ENCODE peak calls at places on chromosomes 3 and 15, in five cellular contexts. O is HepG2, D is K562, Z is HCT116, M is GM12878. G is an unnamed sample.

GRCh38 chr3:177474652-177475051 is 277.4 kb upstream of the TBL1XR1 start:
- DNase-seq in O (peak), Z (no peak), M (no peak), D (no peak), G (no peak)

GRCh38 chr3:59367150-59367549 is 317.3 kb upstream of the CFAP20DC start:
- DNase-seq in O (no peak), D (no peak), M (no peak), Z (no peak), G (no peak)

GRCh38 chr3:32334675-32335074 is 57.0 kb upstream of the CMTM7 start:
- DNase-seq in Z (no peak), O (no peak), D (peak), M (no peak), G (no peak)

GRCh38 chr3:186901135-186901734 is 29.1 kb upstream of the ST6GAL1 start:
- DNase-seq in D (no peak), M (no peak), Z (peak), O (no peak), G (no peak)

GRCh38 chr15:28901987-28902745 is 16.4 kb downstream of the APBA2 start:
- DNase-seq in D (peak), M (no peak), O (no peak), Z (no peak), G (no peak)

GRCh38 chr3:16106050-16106449 is 68.4 kb upstream of the GALNT15 start:
- DNase-seq in D (no peak), O (no peak), M (no peak), Z (no peak), G (no peak)

GRCh38 chr3:52149726-52150125 is 4.5 kb downstream of the POC1A start:
- DNase-seq in D (no peak), Z (no peak), M (no peak), O (no peak), G (no peak)

GRCh38 chr3:11240496-11240895 is 31.7 kb upstream of the ATG7 start:
- DNase-seq in M (no peak), Z (no peak), O (no peak), D (no peak), G (no peak)

GRCh38 chr15:80580107-80580506 is 115.0 kb upstream of the ABHD17C start:
- DNase-seq in Z (no peak), M (no peak), O (no peak), D (no peak), G (no peak)

GRCh38 chr3:100796556-100796955 is 87.3 kb downstream of the TFG start:
- DNase-seq in D (no peak), M (peak), Z (peak), O (no peak), G (no peak)

GRCh38 chr3:21673393-21673792 is 77.6 kb downstream of the ZNF385D start:
- DNase-seq in D (no peak), O (no peak), M (no peak), Z (no peak), G (no peak)

GRCh38 chr15:59371458-59372351 is 966 bp downstream of the MYO1E start:
- DNase-seq in O (no peak), Z (no peak), M (no peak), D (no peak), G (peak)

DNA sequence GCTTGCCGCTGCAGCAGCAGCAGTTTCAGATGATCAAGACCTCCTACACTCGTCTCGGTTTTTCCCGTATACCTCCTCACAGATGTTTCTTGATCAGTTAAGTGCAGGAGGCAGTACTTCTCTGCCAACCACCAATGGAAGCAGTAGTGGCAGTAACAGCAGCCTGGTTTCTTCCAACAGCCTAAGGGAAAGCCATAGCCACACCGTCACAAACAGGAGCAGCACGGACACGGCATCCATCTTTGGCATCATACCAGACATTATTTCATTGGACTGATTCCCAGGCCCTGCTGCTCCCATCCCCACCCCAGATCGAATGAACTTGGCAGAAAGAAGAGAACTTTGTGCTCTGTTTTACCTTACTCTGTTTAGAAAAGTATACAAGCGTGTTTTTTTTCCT is 17.6 kb downstream of the CALML4 start:
- DNase-seq in Z (no peak), D (no peak), M (no peak), O (no peak), G (peak)
- TF ChIP-seq MAX in Z (no peak), D (no peak), M (no peak), O (no peak), G (peak)

GRCh38 chr3:48700750-48701405 is 15.2 kb upstream of the NCKIPSD start:
- DNase-seq in M (no peak), D (no peak), Z (no peak), O (no peak), G (no peak)

GRCh38 chr3:48707157-48707556 is 9.9 kb downstream of the IP6K2 start:
- DNase-seq in Z (no peak), O (no peak), D (no peak), M (no peak), G (no peak)

GRCh38 chr3:48698891-48699290 is 13.2 kb upstream of the NCKIPSD start:
- DNase-seq in D (no peak), Z (no peak), O (no peak), M (no peak), G (no peak)

GRCh38 chr3:48697952-48698351 is 12.2 kb upstream of the NCKIPSD start:
- DNase-seq in Z (no peak), M (no peak), O (no peak), D (no peak), G (no peak)

DNA sequence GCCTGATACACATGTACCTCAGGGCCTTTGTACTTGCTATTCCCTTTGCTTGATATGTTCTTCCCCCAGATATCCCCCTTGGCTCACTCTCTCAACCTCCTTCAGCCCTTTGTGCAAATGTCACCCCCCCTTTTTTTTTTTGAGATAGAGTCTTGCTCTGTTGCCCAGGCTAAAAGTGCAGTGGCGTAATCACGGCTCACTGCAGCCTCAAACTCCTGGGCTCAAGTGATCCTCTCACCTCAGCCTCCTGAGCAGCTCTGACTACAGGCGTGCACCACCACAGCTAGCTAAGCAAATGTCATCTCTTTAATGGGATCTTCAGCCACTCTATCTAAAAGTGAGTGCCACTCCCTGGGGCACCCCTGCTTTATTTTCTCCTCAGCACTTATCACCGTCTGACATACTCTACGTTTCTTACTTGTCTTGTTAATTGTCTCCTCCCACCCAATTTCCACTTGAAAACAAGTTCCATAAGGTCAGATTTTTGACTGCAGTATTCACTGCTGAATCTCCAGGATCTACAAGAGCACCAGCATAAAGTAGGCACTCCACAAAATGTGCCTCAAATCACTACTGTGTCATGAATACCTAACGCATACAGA is 14.6 kb downstream of the IP6K2 start:
- DNase-seq in O (no peak), M (no peak), Z (no peak), D (no peak), G (no peak)
- TF ChIP-seq YY1 in O (no peak), M (no peak), Z (no peak), D (no peak), G (no peak)

GRCh38 chr3:67109651-67110204 is 111.6 kb downstream of the KBTBD8 start:
- DNase-seq in O (peak), M (no peak), D (peak), Z (peak), G (peak)
- TF ChIP-seq SIN3A in O (no peak), M (no peak), D (no peak), Z (no peak), G (no peak)

GRCh38 chr15:66862878-66863335 is 160.9 kb downstream of the SMAD6 start:
- DNase-seq in D (peak), O (peak), M (peak), Z (peak), G (peak)

GRCh38 chr15:66864871-66865281 is 162.8 kb downstream of the SMAD6 start:
- DNase-seq in M (no peak), Z (no peak), D (no peak), O (no peak), G (no peak)

GRCh38 chr15:66864086-66864830 is 162.2 kb downstream of the SMAD6 start:
- DNase-seq in D (no peak), Z (no peak), O (no peak), M (no peak), G (no peak)

GRCh38 chr15:66862111-66862815 is 160.2 kb downstream of the SMAD6 start:
- DNase-seq in O (no peak), D (no peak), Z (no peak), M (no peak), G (no peak)

DNA sequence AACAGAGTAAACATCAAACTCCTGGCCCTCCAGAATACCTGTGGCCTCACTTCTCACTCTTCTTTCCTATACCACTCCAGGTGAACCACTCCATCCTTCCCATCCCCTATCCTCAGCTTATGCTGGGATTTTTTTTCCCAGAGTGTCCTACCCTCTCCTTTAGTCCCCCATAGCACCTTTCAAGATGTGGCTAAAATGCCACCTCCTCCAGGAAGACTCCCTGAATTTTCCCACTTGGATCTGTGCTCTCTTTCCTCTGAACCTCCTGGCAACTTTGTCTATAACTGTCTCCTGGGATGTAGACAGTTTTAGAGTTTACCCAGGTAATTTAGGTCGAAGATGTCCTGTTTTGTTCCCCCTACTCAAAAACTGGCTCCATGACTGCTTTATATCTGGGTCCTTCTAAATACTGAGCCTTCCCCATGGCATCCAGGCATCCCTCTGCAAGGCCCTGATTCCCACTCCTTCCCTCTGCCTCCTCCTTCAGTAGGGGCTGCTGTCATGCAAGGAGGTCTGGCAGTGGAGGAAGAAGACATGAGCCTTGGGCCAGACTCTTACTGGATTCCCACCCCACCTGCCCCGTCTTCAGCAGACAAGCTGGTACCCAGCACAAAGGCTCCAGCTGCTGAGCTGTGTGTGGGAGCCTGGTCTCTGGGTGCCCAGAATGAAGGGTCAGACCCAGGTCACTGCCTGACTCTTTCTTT is 161.5 kb downstream of the SMAD6 start:
- DNase-seq in Z (no peak), M (no peak), D (no peak), O (no peak), G (no peak)
- TF ChIP-seq MAX in Z (no peak), M (no peak), D (no peak), O (no peak), G (no peak)

DNA sequence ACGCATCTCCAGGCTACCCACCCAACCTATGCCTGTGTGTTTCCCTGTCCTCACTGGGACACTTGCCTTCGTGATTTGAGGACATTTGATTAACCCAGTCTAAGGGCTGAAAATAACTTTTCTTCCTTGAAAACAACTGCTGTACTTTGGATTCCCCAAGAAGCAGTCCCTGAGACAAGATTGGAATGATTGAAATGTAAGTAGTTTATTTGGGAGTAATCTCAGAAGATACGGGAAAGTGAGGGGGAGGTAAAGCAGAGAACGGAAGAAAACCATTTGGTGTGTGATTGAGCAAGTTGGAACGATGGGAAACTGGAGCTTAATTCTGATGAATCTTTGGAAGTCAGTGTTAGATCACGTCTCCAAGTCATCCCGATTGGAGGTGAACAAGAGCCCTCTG is 143.8 kb upstream of the LMCD1 start:
- DNase-seq in Z (no peak), M (no peak), O (no peak), D (no peak), G (no peak)
- TF ChIP-seq YY1 in Z (no peak), M (no peak), O (no peak), D (no peak), G (no peak)

DNA sequence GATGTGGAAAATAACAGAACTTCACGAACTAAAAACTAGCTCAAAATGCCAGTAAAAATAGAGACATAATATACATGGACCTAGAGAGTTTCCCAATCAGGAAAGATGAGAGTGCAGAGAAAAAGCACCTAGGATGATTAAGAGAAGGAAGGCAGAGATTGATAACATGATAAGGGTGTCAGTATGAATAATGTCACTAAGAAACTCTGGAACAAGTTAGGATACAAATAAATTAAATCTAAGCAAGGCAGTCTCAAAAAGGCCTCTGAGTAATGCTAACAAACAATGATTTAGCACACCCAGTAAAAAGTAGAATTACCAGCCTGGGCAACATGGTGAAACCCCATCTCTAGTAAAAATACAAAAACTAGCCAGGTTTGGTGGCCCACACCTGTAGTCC is 304.7 kb upstream of the DPPA4 start:
- DNase-seq in M (no peak), Z (no peak), O (no peak), D (no peak), G (no peak)
- TF ChIP-seq SIN3A in M (no peak), Z (no peak), O (no peak), D (no peak), G (no peak)

GRCh38 chr3:148861277-148861869 is 3.7 kb upstream of the CPA3 start:
- DNase-seq in D (peak), O (peak), Z (peak), M (no peak), G (peak)
- TF ChIP-seq MAX in D (no peak), O (no peak), Z (no peak), M (no peak), G (no peak)

GRCh38 chr3:151085227-151085888 is at the start of gene MED12L:
- DNase-seq in D (peak), M (no peak), O (peak), Z (peak), G (peak)
- TF ChIP-seq YY1 in D (no peak), M (peak), O (peak), Z (peak), G (peak)

GRCh38 chr3:82382831-82383230 is 621.4 kb upstream of the GBE1 start:
- DNase-seq in Z (no peak), O (no peak), D (no peak), M (no peak), G (no peak)

GRCh38 chr3:82378370-82378769 is 616.9 kb upstream of the GBE1 start:
- DNase-seq in D (no peak), M (no peak), Z (no peak), O (no peak), G (no peak)

GRCh38 chr3:82376883-82377282 is 615.4 kb upstream of the GBE1 start:
- DNase-seq in D (no peak), M (no peak), O (no peak), Z (peak), G (no peak)
- TF ChIP-seq SIN3A in D (no peak), M (no peak), O (no peak), Z (no peak), G (no peak)